ENCODE peak calls at places on chromosomes 5 and 9, in ten cellular contexts. C is upper lobe of left lung, Y is WERI-Rb-1, G is K562, Z is hepatocyte, P is tibial nerve, H is psoas muscle, F is A549, V is left lung, A is upper lobe of right lung. N is an unnamed sample.
A peak's percentile ranks its signal among the peaks of the same experiment; 100 is the strongest.

GRCh38 chr5:138610468-138611294 is 35.5 kb upstream of the HSPA9 start:
- DNase-seq in V (no peak), F (peak; percentile 26), P (no peak), G (no peak), Z (peak; percentile 31), C (peak; percentile 58), H (peak; percentile 52), Y (peak; percentile 49), A (no peak), N (no peak)

GRCh38 chr9:128627906-128628305 is 28.7 kb downstream of the DYNC2I2 start:
- DNase-seq in F (no peak), C (no peak), A (no peak), Z (no peak), Y (no peak), V (no peak), H (no peak), P (no peak), G (no peak), N (no peak)

GRCh38 chr5:121741156-121741555 is 110.5 kb upstream of the FTMT start:
- DNase-seq in G (no peak), H (no peak), P (no peak), Z (no peak), C (no peak), A (no peak), F (no peak), Y (no peak), V (no peak), N (no peak)

GRCh38 chr5:111514087-111514486 is 1.8 kb upstream of the STARD4 start:
- DNase-seq in A (no peak), F (no peak), V (no peak), P (no peak), G (no peak), Z (no peak), Y (no peak), H (no peak), C (no peak), N (no peak)

GRCh38 chr5:19975795-19976194 is 12.2 kb downstream of the CDH18 start:
- DNase-seq in F (no peak), P (no peak), A (no peak), H (no peak), C (no peak), V (no peak), Y (no peak), G (no peak), Z (no peak), N (no peak)

GRCh38 chr9:110919609-110920008 is 118.7 kb downstream of the LPAR1 start:
- DNase-seq in Y (no peak), F (peak; percentile 57), G (no peak), Z (peak; percentile 57), C (no peak), A (no peak), V (no peak), P (no peak), H (no peak), N (no peak)

GRCh38 chr5:138179277-138179857 is 455 bp downstream of the KIF20A start:
- DNase-seq in C (no peak), P (no peak), G (no peak), Z (peak; percentile 10), H (no peak), F (peak; percentile 29), A (no peak), V (no peak), Y (no peak), N (no peak)

GRCh38 chr5:1524481-1524798 is 680 bp upstream of the LPCAT1 start:
- DNase-seq in G (no peak), A (no peak), H (no peak), C (no peak), P (no peak), Z (no peak), F (no peak), V (no peak), Y (no peak), N (no peak)

GRCh38 chr9:129773262-129774048 is 20.6 kb upstream of the PTGES start:
- DNase-seq in C (no peak), Y (no peak), F (peak; percentile 76), A (peak; percentile 81), V (peak; percentile 78), G (no peak), P (peak; percentile 52), Z (no peak), H (peak; percentile 63), N (no peak)

GRCh38 chr5:83527191-83527590 is 55.6 kb downstream of the VCAN start:
- DNase-seq in H (no peak), G (no peak), Y (no peak), Z (no peak), F (no peak), V (no peak), P (no peak), C (no peak), A (no peak), N (no peak)

GRCh38 chr5:83528439-83528769 is 56.9 kb downstream of the VCAN start:
- DNase-seq in C (no peak), Z (no peak), P (no peak), Y (no peak), A (no peak), H (no peak), F (no peak), V (no peak), G (no peak), N (no peak)

GRCh38 chr5:83530186-83530585 is 58.6 kb downstream of the VCAN start:
- DNase-seq in V (no peak), G (no peak), F (no peak), A (no peak), C (no peak), Z (no peak), Y (no peak), P (no peak), H (no peak), N (no peak)

GRCh38 chr5:83526289-83526688 is 54.7 kb downstream of the VCAN start:
- DNase-seq in V (no peak), H (no peak), Y (no peak), F (no peak), C (no peak), A (no peak), Z (no peak), P (no peak), G (no peak), N (no peak)

GRCh38 chr5:83527722-83528438 is 56.3 kb downstream of the VCAN start:
- DNase-seq in G (no peak), Z (no peak), A (no peak), H (no peak), Y (no peak), P (no peak), V (no peak), F (no peak), C (no peak), N (no peak)
- TF ChIP-seq CTCF in G (no peak), Z (no peak), A (no peak), H (no peak), Y (no peak), P (no peak), V (no peak), F (no peak), C (no peak), N (no peak)

DNA sequence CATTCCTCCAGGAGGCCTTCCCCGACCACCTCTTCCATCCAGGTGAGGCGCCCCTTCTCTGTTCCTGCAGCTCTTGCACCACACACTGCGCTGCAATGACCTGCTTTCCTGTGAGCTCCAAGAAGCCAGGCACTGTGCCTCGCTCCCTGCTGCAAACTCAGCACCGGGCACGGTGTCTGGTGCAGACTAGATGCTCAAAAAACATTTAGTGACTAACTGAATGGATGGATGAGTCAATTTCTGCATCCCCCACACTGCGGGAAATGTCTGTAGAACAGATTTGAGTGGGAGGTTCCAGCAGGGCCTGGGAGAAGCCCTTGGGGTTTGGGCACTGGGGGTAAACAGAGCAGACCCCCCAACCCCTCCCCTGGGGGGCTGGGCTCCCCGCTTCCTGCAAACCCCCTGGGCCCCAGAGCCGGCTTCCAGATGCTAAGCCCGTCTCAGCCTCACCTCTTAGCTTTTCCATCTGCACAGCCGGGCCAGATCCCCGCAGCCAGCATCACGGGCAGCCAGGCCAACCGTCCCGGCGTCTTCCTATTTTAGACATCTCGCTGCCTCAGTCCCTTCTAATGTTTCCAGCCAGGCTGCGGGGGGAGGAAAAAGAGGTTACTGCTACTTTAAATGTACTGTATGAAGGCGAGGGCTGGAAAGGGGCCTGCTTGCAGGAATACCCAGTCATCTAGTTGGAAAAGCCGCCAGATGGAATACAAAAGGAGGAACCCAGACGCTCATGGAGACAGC is 66.9 kb upstream of the GGTA1 start:
- DNase-seq in P (no peak), C (peak; percentile 52), Z (no peak), F (no peak), V (no peak), H (peak; percentile 86), A (no peak), Y (peak; percentile 70), G (no peak), N (no peak)
- H3K27ac ChIP-seq in P (no peak overlapping the region), C (no peak overlapping the region), Z (peak overlapping the region; percentile 79), F (no peak overlapping the region), V (peak overlapping the region; percentile 62), H (peak overlapping the region; percentile 95), A (no peak overlapping the region), Y (peak overlapping the region; percentile 75), G (no peak overlapping the region), N (no peak overlapping the region)

DNA sequence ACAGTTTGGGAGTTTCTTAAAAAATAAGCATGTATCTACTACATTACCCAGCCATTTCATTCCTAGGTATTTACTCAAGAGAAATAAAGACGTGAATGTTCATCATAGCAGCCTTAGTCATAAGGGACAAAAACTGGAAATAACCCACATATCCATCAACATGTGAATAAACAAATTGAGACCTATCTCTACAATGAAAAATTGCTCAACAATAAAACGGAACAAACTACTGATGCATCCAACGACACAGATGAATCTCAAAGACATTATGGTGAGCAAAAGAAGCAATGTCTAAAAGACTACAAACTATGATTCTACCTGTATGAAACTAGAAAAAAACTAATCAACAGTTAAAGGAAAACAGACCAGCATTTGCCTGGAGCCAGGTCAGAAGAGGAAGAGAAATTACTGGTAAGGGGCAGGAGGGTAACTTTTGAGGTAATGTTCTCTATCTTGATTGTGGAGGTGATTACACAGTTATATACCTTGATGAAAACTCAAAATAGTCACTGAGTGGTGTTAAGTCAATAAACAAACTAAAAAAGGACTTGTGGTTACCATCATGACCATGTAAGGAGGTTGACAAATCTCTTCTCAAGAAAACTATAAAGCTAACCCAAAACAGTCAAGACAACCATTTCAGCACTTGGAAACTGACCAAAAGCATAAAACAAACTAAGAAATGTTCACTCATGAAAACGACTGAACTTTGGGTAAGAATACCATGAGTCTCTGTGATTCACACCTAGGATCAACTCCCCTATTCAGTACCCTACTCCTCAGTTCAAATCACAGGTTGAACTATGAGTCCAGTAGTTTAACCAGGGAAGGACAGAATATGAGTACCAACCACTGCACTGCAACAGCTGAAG is 10.4 kb downstream of the UIMC1 start:
- DNase-seq in G (no peak), P (no peak), H (no peak), F (no peak), A (no peak), Y (no peak), V (no peak), C (no peak), Z (no peak), N (no peak)
- H3K9me3 ChIP-seq in G (peaks cover 4% of the 10 kb centered on the region), P (peaks cover 17% of the 10 kb centered on the region), H (no peaks in the 10 kb centered on the region), F (peaks cover 7% of the 10 kb centered on the region), A (no peaks in the 10 kb centered on the region), Y (no peaks in the 10 kb centered on the region), V (no peaks in the 10 kb centered on the region), C (no peaks in the 10 kb centered on the region), Z (no peaks in the 10 kb centered on the region), N (no peaks in the 10 kb centered on the region)

DNA sequence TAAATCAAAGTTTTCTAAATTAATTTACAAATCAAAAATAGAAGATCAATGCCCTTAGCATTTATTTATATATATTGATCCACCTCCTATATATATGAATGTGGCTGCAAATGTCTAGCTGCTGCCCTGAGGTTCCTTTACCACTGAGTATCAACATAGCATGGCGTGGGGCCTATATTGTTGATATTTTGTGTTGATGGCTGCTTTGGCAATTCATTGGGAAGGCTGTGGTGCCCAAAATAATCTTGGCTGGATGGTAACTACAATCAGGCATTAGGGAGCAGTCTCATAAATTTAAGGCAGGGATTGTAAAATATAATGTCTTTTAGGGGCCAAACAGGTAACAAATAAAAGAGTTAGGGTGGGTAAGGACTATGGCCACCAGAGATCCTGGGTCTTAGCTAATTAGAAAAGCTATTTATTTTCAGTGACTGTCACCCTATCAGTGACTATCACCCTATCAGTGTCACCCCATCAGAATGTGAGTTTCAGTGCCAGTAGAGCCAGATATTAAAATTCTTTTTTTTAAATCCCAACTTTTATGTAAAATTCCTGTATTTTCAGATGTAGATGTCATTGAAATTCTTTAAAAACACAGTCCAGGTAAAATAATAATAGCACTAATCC is 190.7 kb upstream of the PCSK5 start:
- DNase-seq in C (no peak), G (no peak), A (no peak), Z (no peak), H (no peak), F (no peak), Y (no peak), P (no peak), V (no peak), N (no peak)
- TF ChIP-seq CTCF in C (no peak), G (no peak), A (no peak), Z (no peak), H (no peak), F (no peak), Y (no peak), P (no peak), V (no peak), N (no peak)

N was measured in CD4-positive, alpha-beta T cell.